ENCODE peak calls at places on chromosomes 12 and 14, in five cellular contexts. K is heart left ventricle, A is MM.1S, C is IMR-90, Y is uterus. X is an unnamed sample.

GRCh38 chr12:116697305-116698130 is 40.4 kb downstream of the SPRING1 start:
- DNase-seq in K (peak; percentile 47), A (no peak), C (no peak), Y (no peak), X (peak; percentile 56)

GRCh38 chr12:39605501-39605900 is 14.1 kb downstream of the ABCD2 start:
- DNase-seq in K (no peak), A (no peak), C (no peak), Y (no peak), X (no peak)

GRCh38 chr12:75585309-75585708 is 73.9 kb upstream of the KRR1 start:
- DNase-seq in K (no peak), A (no peak), C (peak; percentile 92), Y (no peak), X (no peak)

GRCh38 chr14:69703047-69704046 is 63.6 kb upstream of the SRSF5 start:
- DNase-seq in K (no peak), A (no peak), C (no peak), Y (no peak), X (no peak)

GRCh38 chr12:53585726-53586125 is 40.5 kb downstream of the ATF7 start:
- DNase-seq in K (no peak), A (peak; percentile 71), C (no peak), Y (no peak), X (peak; percentile 34)

GRCh38 chr14:63178912-63179311 is 25.3 kb upstream of the RHOJ start:
- DNase-seq in K (peak; percentile 37), A (no peak), C (peak; percentile 46), Y (no peak), X (no peak)

GRCh38 chr12:68591716-68592437 is 18.8 kb upstream of the RAP1B start:
- DNase-seq in K (no peak), A (peak; percentile 80), C (no peak), Y (no peak), X (peak; percentile 22)

GRCh38 chr12:14695685-14696084 is 714 bp downstream of the GUCY2C start:
- DNase-seq in K (no peak), A (no peak), C (no peak), Y (no peak), X (no peak)

GRCh38 chr12:51593539-51593938 is 2.5 kb downstream of the SCN8A start:
- DNase-seq in K (no peak), A (peak; percentile 39), C (peak; percentile 79), Y (no peak), X (no peak)

GRCh38 chr14:33916663-33917565 is 34.0 kb downstream of the EGLN3 start:
- DNase-seq in K (no peak), A (no peak), C (no peak), Y (peak; percentile 34), X (no peak)

GRCh38 chr14:101478796-101479410 is 82.4 kb upstream of the DIO3 start:
- DNase-seq in K (no peak), A (no peak), C (no peak), Y (peak; percentile 13), X (no peak)

GRCh38 chr14:105582639-105583038 is 56.3 kb downstream of the TMEM121 start:
- DNase-seq in K (no peak), A (peak; percentile 26), C (peak; percentile 15), Y (no peak), X (peak; percentile 26)

GRCh38 chr14:93857081-93857480 is 68.8 kb upstream of the PRIMA1 start:
- DNase-seq in K (no peak), A (no peak), C (no peak), Y (no peak), X (no peak)

GRCh38 chr12:968561-968960 is 19.1 kb upstream of the RAD52 start:
- DNase-seq in K (no peak), A (no peak), C (no peak), Y (no peak), X (no peak)

GRCh38 chr14:38210587-38211257 is 3.0 kb downstream of the SSTR1 start:
- DNase-seq in K (no peak), A (no peak), C (peak; percentile 70), Y (no peak), X (no peak)

GRCh38 chr14:57533214-57533613 is 39.6 kb upstream of the CCDC198 start:
- DNase-seq in K (no peak), A (peak; percentile 23), C (no peak), Y (no peak), X (peak; percentile 8)
- TF ChIP-seq CTCF in K (peak; percentile 16), A (peak; percentile 42), C (peak; percentile 35), Y (no peak), X (peak; percentile 41)

GRCh38 chr12:104669057-104669770 is 212.5 kb downstream of the CHST11 start:
- DNase-seq in K (peak; percentile 80), A (no peak), C (no peak), Y (peak; percentile 48), X (no peak)

GRCh38 chr12:104672096-104672445 is 215.3 kb downstream of the CHST11 start:
- DNase-seq in K (no peak), A (no peak), C (no peak), Y (no peak), X (no peak)

GRCh38 chr12:104669851-104670337 is 213.1 kb downstream of the CHST11 start:
- DNase-seq in K (peak; percentile 57), A (peak; percentile 26), C (peak; percentile 35), Y (peak; percentile 81), X (peak; percentile 55)

GRCh38 chr12:104671407-104672095 is 214.8 kb downstream of the CHST11 start:
- DNase-seq in K (peak; percentile 91), A (peak; percentile 65), C (peak; percentile 84), Y (peak; percentile 68), X (peak; percentile 74)

GRCh38 chr12:104670439-104671406 is 214.0 kb downstream of the CHST11 start:
- DNase-seq in K (no peak), A (no peak), C (no peak), Y (no peak), X (no peak)
- TF ChIP-seq CTCF in K (no peak), A (no peak), C (no peak), Y (no peak), X (no peak)

DNA sequence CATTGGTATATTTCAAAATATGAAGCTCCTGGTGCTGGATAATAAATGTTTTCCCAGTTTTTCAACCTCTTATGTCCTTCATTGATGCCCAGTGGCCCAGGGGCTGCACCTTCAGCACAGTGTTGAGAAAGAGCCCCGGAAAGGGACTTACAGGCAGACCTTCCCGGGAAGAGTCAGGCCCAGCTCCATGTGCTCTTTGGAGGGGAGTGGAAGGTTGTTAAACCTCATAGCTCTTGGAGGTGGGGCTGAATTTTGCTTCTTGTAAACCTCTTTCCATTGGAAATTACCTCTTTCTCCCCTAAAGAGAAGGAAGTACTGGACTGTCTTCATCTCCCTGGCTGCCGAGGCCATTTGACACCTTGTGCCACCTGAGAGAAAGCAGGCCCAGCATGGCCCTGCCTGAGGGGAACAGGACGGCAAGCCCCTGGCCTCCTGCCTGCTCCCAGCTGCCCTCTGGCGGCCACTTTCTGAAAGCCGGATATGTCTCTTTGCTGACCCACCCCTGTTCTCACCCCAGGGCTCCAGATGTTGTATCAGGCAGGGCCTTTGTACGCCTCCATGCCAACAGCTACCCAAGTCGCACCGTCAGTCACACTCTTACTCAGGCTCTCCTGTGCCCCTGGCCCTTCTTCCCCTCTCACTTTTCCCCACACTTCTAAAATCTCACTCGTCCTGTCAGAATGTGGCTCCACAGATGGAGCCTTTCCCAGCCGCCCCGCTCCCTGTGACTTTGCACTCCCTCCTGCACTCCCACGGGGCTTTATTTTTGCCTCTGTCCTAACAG is 43.0 kb downstream of the EVL start:
- DNase-seq in K (peak; percentile 84), A (peak; percentile 36), C (peak; percentile 65), Y (peak; percentile 84), X (peak; percentile 75)
- TF ChIP-seq CTCF in K (peak; percentile 89), A (peak; percentile 62), C (peak; percentile 85), Y (peak; percentile 90), X (peak; percentile 53)

GRCh38 chr12:101824831-101825230 is 5.9 kb downstream of the GNPTAB start:
- DNase-seq in K (no peak), A (no peak), C (no peak), Y (no peak), X (no peak)

GRCh38 chr12:101819467-101819866 is 11.3 kb downstream of the GNPTAB start:
- DNase-seq in K (no peak), A (no peak), C (peak; percentile 31), Y (no peak), X (peak; percentile 49)

GRCh38 chr12:101826766-101827368 is 3.9 kb downstream of the GNPTAB start:
- DNase-seq in K (no peak), A (no peak), C (no peak), Y (no peak), X (no peak)

GRCh38 chr12:101823039-101823438 is 7.7 kb downstream of the GNPTAB start:
- DNase-seq in K (no peak), A (no peak), C (no peak), Y (no peak), X (no peak)

GRCh38 chr12:101823891-101824290 is 6.9 kb downstream of the GNPTAB start:
- DNase-seq in K (peak; percentile 66), A (peak; percentile 88), C (no peak), Y (peak; percentile 18), X (peak; percentile 63)
- TF ChIP-seq CTCF in K (no peak), A (peak; percentile 55), C (no peak), Y (no peak), X (no peak)

GRCh38 chr12:90958995-90959394 is 4.0 kb upstream of the CCER1 start:
- DNase-seq in K (no peak), A (no peak), C (peak; percentile 31), Y (no peak), X (no peak)
- TF ChIP-seq CTCF in K (no peak), A (peak; percentile 7), C (peak; percentile 46), Y (peak; percentile 29), X (no peak)